ENCODE peak calls at places on chromosomes 11 and 22, in eight cellular contexts. N is Peyer's patch, K is fibroblast of lung, Q is lung, L is cardiac fibroblast, G is heart right ventricle, C is suprapubic skin, S is transverse colon. P is an unnamed sample.

GRCh38 chr22:28018461-28018927 is 99.4 kb upstream of the PITPNB start:
- DNase-seq in C (peak; percentile 76), G (no peak), L (no peak), K (no peak), S (peak; percentile 1), N (peak; percentile 27), Q (no peak), P (no peak)

GRCh38 chr11:127238321-127238720 is 237.8 kb upstream of the KIRREL3 start:
- DNase-seq in Q (no peak), N (no peak), K (no peak), G (no peak), C (no peak), S (no peak), L (no peak), P (no peak)

GRCh38 chr11:125110506-125110905 is 920 bp downstream of the TMEM218 start:
- DNase-seq in S (no peak), G (no peak), L (peak; percentile 11), N (no peak), C (no peak), Q (no peak), K (peak; percentile 6), P (no peak)

GRCh38 chr11:64026575-64027213 is 9.0 kb upstream of the FLRT1 start:
- DNase-seq in C (no peak), G (no peak), N (no peak), S (no peak), K (no peak), Q (no peak), L (no peak), P (no peak)

GRCh38 chr11:47468598-47469214 is 19.8 kb upstream of the RAPSN start:
- DNase-seq in Q (no peak), L (no peak), G (no peak), K (peak; percentile 18), S (no peak), N (no peak), C (no peak), P (no peak)

GRCh38 chr11:69167130-69167915 is 11.6 kb downstream of the SMIM38 start:
- DNase-seq in Q (no peak), K (no peak), G (no peak), S (no peak), C (no peak), N (no peak), L (no peak), P (no peak)

GRCh38 chr11:76604081-76604601 is 66.4 kb downstream of the LRRC32 start:
- DNase-seq in G (peak; percentile 16), C (peak; percentile 74), L (no peak), S (no peak), N (peak; percentile 41), K (no peak), Q (no peak), P (no peak)

GRCh38 chr11:62805044-62805892 is at the start of gene NXF1:
- DNase-seq in K (peak; percentile 88), N (peak; percentile 98), S (peak; percentile 96), Q (peak; percentile 95), G (peak; percentile 94), L (peak; percentile 96), C (peak; percentile 98), P (peak; percentile 92)

GRCh38 chr11:70713436-70713835 is 315.1 kb downstream of the CTTN start:
- DNase-seq in K (no peak), C (no peak), N (no peak), L (no peak), G (no peak), Q (no peak), S (no peak), P (no peak)

GRCh38 chr11:82718307-82718706 is 15.4 kb downstream of the FAM181B start:
- DNase-seq in L (peak; percentile 63), G (peak; percentile 16), C (no peak), K (peak; percentile 39), N (no peak), S (no peak), Q (no peak), P (peak; percentile 50)

GRCh38 chr22:38755911-38756532 is at the start of gene SUN2:
- DNase-seq in G (peak; percentile 92), K (peak; percentile 79), L (peak; percentile 83), C (peak; percentile 97), Q (peak; percentile 94), S (peak; percentile 96), N (peak; percentile 98), P (peak; percentile 83)

GRCh38 chr11:18012906-18013781 is at the start of gene SERGEF:
- DNase-seq in N (peak; percentile 99), S (peak; percentile 98), K (peak; percentile 87), Q (peak; percentile 96), L (peak; percentile 78), C (peak; percentile 95), G (peak; percentile 86), P (peak; percentile 83)

GRCh38 chr11:115980747-115981475 is 476.7 kb upstream of the CADM1 start:
- DNase-seq in Q (no peak), N (no peak), G (no peak), C (no peak), S (no peak), L (no peak), K (peak; percentile 3), P (no peak)

GRCh38 chr11:125593113-125593761 is 585 bp downstream of the STT3A start:
- DNase-seq in K (peak; percentile 60), G (no peak), N (no peak), S (peak; percentile 22), C (no peak), L (peak; percentile 43), Q (no peak), P (peak; percentile 30)

GRCh38 chr22:25702046-25702445 is 39.9 kb upstream of the MYO18B start:
- DNase-seq in Q (no peak), S (no peak), K (peak; percentile 19), L (peak; percentile 58), C (no peak), G (no peak), N (no peak), P (peak; percentile 24)

GRCh38 chr11:11403763-11404725 is 51.0 kb upstream of the CSNK2A3 start:
- DNase-seq in S (no peak), K (peak; percentile 86), Q (peak; percentile 60), N (no peak), G (peak; percentile 52), L (no peak), C (no peak), P (peak; percentile 25)

GRCh38 chr11:69825037-69825834 is 6.0 kb upstream of the FGF3 start:
- DNase-seq in L (no peak), C (no peak), Q (no peak), G (no peak), S (peak; percentile 53), K (no peak), N (peak; percentile 78), P (no peak)

GRCh38 chr11:108663154-108663877 is 1.6 kb upstream of the DDX10 start:
- DNase-seq in N (no peak), C (no peak), S (no peak), L (no peak), G (no peak), Q (no peak), K (no peak), P (no peak)

GRCh38 chr11:90229791-90230190 is 6.9 kb upstream of the CHORDC1 start:
- DNase-seq in N (no peak), Q (no peak), L (peak; percentile 30), C (no peak), S (no peak), G (no peak), K (peak; percentile 51), P (no peak)

GRCh38 chr11:47545298-47545697 is 7.6 kb downstream of the CELF1 start:
- DNase-seq in K (no peak), Q (no peak), S (no peak), N (no peak), G (no peak), L (no peak), C (no peak), P (no peak)

GRCh38 chr22:41074941-41075710 is 17.3 kb upstream of the EP300 start:
- DNase-seq in S (no peak), L (no peak), C (no peak), G (no peak), Q (no peak), K (no peak), N (no peak), P (no peak)

GRCh38 chr22:29520851-29521250 is 32.7 kb downstream of the THOC5 start:
- DNase-seq in N (no peak), L (peak; percentile 81), Q (no peak), S (no peak), K (peak; percentile 86), C (no peak), G (no peak), P (peak; percentile 45)

GRCh38 chr11:66956689-66957290 is 1.4 kb downstream of the PC start:
- DNase-seq in K (peak; percentile 92), L (peak; percentile 64), N (no peak), C (no peak), S (no peak), Q (no peak), G (no peak), P (peak; percentile 61)
- H3K4me3 ChIP-seq in K (no peak overlapping the region), L (peak overlapping the region; percentile 75), N (peak overlapping the region; percentile 76), C (no peak overlapping the region), S (no peak overlapping the region), Q (no peak overlapping the region), G (no peak overlapping the region), P (peak overlapping the region; percentile 72)

GRCh38 chr22:19619144-19620009 is 94.9 kb upstream of the SEPTIN5 start:
- DNase-seq in G (no peak), L (no peak), S (no peak), C (no peak), K (no peak), Q (no peak), N (no peak), P (no peak)

GRCh38 chr22:19625331-19626041 is 88.8 kb upstream of the SEPTIN5 start:
- DNase-seq in C (no peak), K (no peak), S (no peak), Q (no peak), N (peak; percentile 41), L (no peak), G (no peak), P (no peak)

GRCh38 chr22:19621372-19622060 is 92.8 kb upstream of the SEPTIN5 start:
- DNase-seq in N (no peak), S (no peak), C (no peak), Q (peak; percentile 54), K (no peak), L (no peak), G (no peak), P (no peak)

GRCh38 chr22:19620742-19621371 is 93.4 kb upstream of the SEPTIN5 start:
- DNase-seq in Q (peak; percentile 45), S (no peak), L (no peak), K (no peak), C (no peak), G (no peak), N (no peak), P (no peak)

GRCh38 chr22:19622061-19622441 is 92.3 kb upstream of the SEPTIN5 start:
- DNase-seq in L (no peak), K (no peak), S (no peak), G (no peak), N (peak; percentile 68), C (no peak), Q (no peak), P (no peak)
- H3K4me3 ChIP-seq in L (no peak overlapping the region), K (no peak overlapping the region), S (no peak overlapping the region), G (no peak overlapping the region), N (no peak overlapping the region), C (no peak overlapping the region), Q (no peak overlapping the region), P (no peak overlapping the region)

GRCh38 chr22:43436536-43437267 is 24.9 kb downstream of the MPPED1 start:
- DNase-seq in Q (no peak), C (no peak), S (no peak), N (no peak), L (no peak), K (no peak), G (no peak), P (no peak)
- H3K4me3 ChIP-seq in Q (no peak overlapping the region), C (no peak overlapping the region), S (no peak overlapping the region), N (no peak overlapping the region), L (no peak overlapping the region), K (no peak overlapping the region), G (no peak overlapping the region), P (no peak overlapping the region)

GRCh38 chr11:61598886-61599868 is 18.3 kb upstream of the SYT7 start:
- DNase-seq in C (no peak), K (peak; percentile 91), G (peak; percentile 38), Q (no peak), N (no peak), L (peak; percentile 68), S (no peak), P (peak; percentile 46)
- H3K4me3 ChIP-seq in C (no peak overlapping the region), K (no peak overlapping the region), G (no peak overlapping the region), Q (no peak overlapping the region), N (no peak overlapping the region), L (no peak overlapping the region), S (no peak overlapping the region), P (no peak overlapping the region)

P was measured in AG10803.